ENCODE peak calls at places on chromosomes 4 and X, in four cellular contexts. K is non-pigmented ciliary epithelial cell, B is GM12891, W is AML-193. S is an unnamed sample.

GRCh38 chr4:190020790-190021717 is 6.0 kb downstream of the FRG2 start:
- DNase-seq in K (no peak), B (no peak), W (no peak), S (peak)

GRCh38 chr4:70734971-70735370 is 13.2 kb downstream of the RUFY3 start:
- DNase-seq in K (no peak), B (no peak), W (no peak), S (no peak)

GRCh38 chrX:116873678-116874077 is 410.9 kb upstream of the CT83 start:
- DNase-seq in K (no peak), B (no peak), W (no peak), S (peak)

GRCh38 chrX:46814966-46815365 is 21.9 kb upstream of the RP2 start:
- DNase-seq in K (no peak), B (no peak), W (no peak), S (no peak)

GRCh38 chr4:18754180-18754579 is 732.6 kb upstream of the LCORL start:
- DNase-seq in K (no peak), B (no peak), W (no peak), S (no peak)

GRCh38 chr4:25076625-25077413 is 46.1 kb upstream of the LGI2 start:
- DNase-seq in K (no peak), B (no peak), W (no peak), S (no peak)

GRCh38 chr4:75046641-75047040 is 113.7 kb downstream of the PARM1 start:
- DNase-seq in K (no peak), B (no peak), W (no peak), S (no peak)

GRCh38 chr4:169351860-169352259 is 81.1 kb upstream of the SH3RF1 start:
- DNase-seq in K (no peak), B (no peak), W (no peak), S (peak)

GRCh38 chr4:15303052-15303641 is 124.7 kb upstream of the C1QTNF7 start:
- DNase-seq in K (peak), B (no peak), W (no peak), S (no peak)

GRCh38 chr4:48909697-48910096 is 3.1 kb upstream of the OCIAD2 start:
- DNase-seq in K (peak), B (no peak), W (no peak), S (no peak)

GRCh38 chr4:173522160-173522873 is 7.7 kb downstream of the HAND2 start:
- DNase-seq in K (no peak), B (no peak), W (no peak), S (peak)

GRCh38 chrX:1244164-1245076 is 24.2 kb upstream of the CSF2RA start:
- DNase-seq in K (no peak), B (no peak), W (no peak), S (no peak)

GRCh38 chr4:110198472-110199419 is at the start of gene ELOVL6:
- DNase-seq in K (no peak), B (no peak), W (peak), S (peak)

GRCh38 chr4:26173619-26174018 is 147.2 kb upstream of the RBPJ start:
- DNase-seq in K (no peak), B (no peak), W (no peak), S (no peak)

GRCh38 chr4:181949704-181950312 is 293.4 kb upstream of the TENM3 start:
- DNase-seq in K (no peak), B (no peak), W (no peak), S (no peak)

GRCh38 chrX:104482757-104483156 is 83.2 kb upstream of the IL1RAPL2 start:
- DNase-seq in K (no peak), B (no peak), W (no peak), S (peak)

GRCh38 chr4:21656832-21657231 is 291.7 kb downstream of the KCNIP4 start:
- DNase-seq in K (peak), B (no peak), W (no peak), S (peak)

GRCh38 chr4:139440971-139441370 is 12.9 kb upstream of the RAB33B start:
- DNase-seq in K (no peak), B (no peak), W (no peak), S (no peak)

GRCh38 chrX:141989802-141990201 is 86.1 kb downstream of the MAGEC1 start:
- DNase-seq in K (no peak), B (no peak), W (no peak), S (no peak)

GRCh38 chr4:14701389-14701788 is 300.9 kb upstream of the CPEB2 start:
- DNase-seq in K (no peak), B (no peak), W (no peak), S (no peak)

GRCh38 chrX:40688976-40689375 is 41.6 kb upstream of the CXorf38 start:
- DNase-seq in K (no peak), B (no peak), W (no peak), S (peak)

GRCh38 chrX:29580560-29580959 is 634.8 kb upstream of the MAGEB2 start:
- DNase-seq in K (no peak), B (no peak), W (no peak), S (no peak)

GRCh38 chr4:89438102-89438831 is 130.7 kb upstream of the GPRIN3 start:
- DNase-seq in K (no peak), B (peak), W (peak), S (no peak)

S was measured in lung microvascular endothelial cell.